ENCODE peak calls at places on chromosome 6, in five cellular contexts. C, Y, T, E and K are unnamed samples.

GRCh38 chr6:19035454-19035853 is 648.3 kb downstream of the RNF144B start:
- DNase-seq in C (no peak), E (no peak), T (no peak), Y (no peak), K (no peak)

GRCh38 chr6:154923199-154923869 is 71.8 kb upstream of the TIAM2 start:
- DNase-seq in T (no peak), Y (no peak), C (no peak), E (no peak), K (no peak)

GRCh38 chr6:125750692-125751333 is 1.4 kb downstream of the HEY2 start:
- DNase-seq in E (no peak), C (no peak), T (no peak), Y (no peak), K (no peak)

GRCh38 chr6:146265051-146265450 is 236.2 kb downstream of the GRM1 start:
- DNase-seq in Y (no peak), E (no peak), T (no peak), C (no peak), K (no peak)

GRCh38 chr6:168139121-168139520 is 60.1 kb upstream of the FRMD1 start:
- DNase-seq in E (peak; percentile 5), T (no peak), C (no peak), Y (no peak), K (no peak)

GRCh38 chr6:7621761-7622160 is 31.8 kb downstream of the SNRNP48 start:
- DNase-seq in Y (no peak), T (peak; percentile 29), C (no peak), E (no peak), K (no peak)

GRCh38 chr6:169070506-169071176 is 183.0 kb downstream of the THBS2 start:
- DNase-seq in C (peak; percentile 65), Y (peak; percentile 91), E (peak; percentile 50), T (peak; percentile 26), K (peak; percentile 91)

GRCh38 chr6:36246511-36247268 is 23.2 kb upstream of the PNPLA1 start:
- DNase-seq in C (no peak), T (no peak), E (no peak), Y (no peak), K (no peak)

GRCh38 chr6:51045548-51045947 is 226.9 kb downstream of the TFAP2B start:
- DNase-seq in Y (no peak), T (no peak), C (no peak), E (no peak), K (no peak)

GRCh38 chr6:87742106-87742505 is 40.1 kb upstream of the AKIRIN2 start:
- DNase-seq in C (no peak), Y (no peak), E (no peak), T (no peak), K (no peak)

GRCh38 chr6:29845405-29846006 is 17.9 kb downstream of the HLA-G start:
- DNase-seq in E (no peak), C (no peak), Y (no peak), T (peak; percentile 45), K (no peak)

GRCh38 chr6:159257846-159258245 is 88.6 kb downstream of the FNDC1 start:
- DNase-seq in E (no peak), C (no peak), Y (no peak), T (no peak), K (peak; percentile 69)

DNA sequence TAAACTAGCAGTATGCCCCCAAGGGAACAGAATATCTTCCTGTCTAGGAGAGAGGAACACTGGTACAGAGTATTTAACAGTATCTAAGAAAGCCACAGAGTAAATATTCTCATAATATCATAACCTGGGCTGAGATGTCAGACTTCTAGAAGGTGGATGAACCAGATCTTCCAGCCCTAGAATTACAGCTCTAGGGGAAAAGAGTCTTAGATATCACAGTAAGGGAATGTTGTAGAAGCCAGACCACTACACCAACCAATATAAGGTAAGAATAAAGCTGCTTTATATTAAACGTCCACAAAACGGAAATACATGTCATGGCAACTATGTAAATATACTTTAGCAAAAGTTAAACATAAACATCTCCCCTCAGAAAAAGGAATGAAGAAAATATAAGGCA is 12.4 kb downstream of the SERINC1 start:
- DNase-seq in E (no peak), Y (no peak), C (no peak), T (no peak), K (no peak)
- H3K4me1 ChIP-seq in E (peaks cover 19% of the 10 kb centered on the region), Y (peaks cover 14% of the 10 kb centered on the region), C (peaks cover 20% of the 10 kb centered on the region), T (peaks cover 31% of the 10 kb centered on the region), K (peaks cover 10% of the 10 kb centered on the region)

GRCh38 chr6:139944131-139944530 is 569.7 kb upstream of the CITED2 start:
- DNase-seq in T (no peak), Y (no peak), C (no peak), E (no peak), K (no peak)
- TF ChIP-seq CTCF in T (no peak), Y (no peak), C (no peak), E (no peak), K (no peak)

DNA sequence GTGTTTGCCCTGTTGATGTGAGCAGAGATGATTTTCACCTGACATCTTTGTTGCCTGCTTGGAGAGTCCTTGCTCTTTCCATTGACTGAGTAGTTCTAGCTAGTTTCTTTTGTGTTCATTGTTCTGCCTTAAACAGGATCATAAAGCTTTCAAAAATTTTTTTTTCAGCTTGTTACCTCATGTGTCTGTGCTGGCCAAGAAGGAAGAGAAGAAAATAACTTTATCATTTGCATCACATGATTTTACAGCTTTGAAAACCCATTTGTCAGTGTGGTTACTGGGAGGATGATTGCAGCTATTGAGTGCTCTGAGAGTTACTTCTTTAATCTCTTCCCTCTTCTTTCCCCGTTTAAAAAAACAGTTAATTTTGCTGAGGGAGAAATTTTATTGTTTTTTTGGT is 16.0 kb downstream of the FOXO3 start:
- DNase-seq in T (no peak), C (no peak), Y (no peak), E (no peak), K (no peak)
- H3K4me1 ChIP-seq in T (peaks cover 47% of the 10 kb centered on the region), C (peaks cover 47% of the 10 kb centered on the region), Y (peaks cover 43% of the 10 kb centered on the region), E (peaks cover 16% of the 10 kb centered on the region), K (peaks cover 84% of the 10 kb centered on the region)

GRCh38 chr6:97438011-97438671 is 155.1 kb upstream of the MMS22L start:
- DNase-seq in E (no peak), Y (no peak), C (no peak), T (no peak), K (no peak)

GRCh38 chr6:97443408-97444080 is 160.5 kb upstream of the MMS22L start:
- DNase-seq in T (no peak), E (no peak), Y (no peak), C (no peak), K (no peak)

GRCh38 chr6:97445406-97445805 is 162.4 kb upstream of the MMS22L start:
- DNase-seq in Y (no peak), E (no peak), C (no peak), T (no peak), K (no peak)

GRCh38 chr6:97437087-97437486 is 154.1 kb upstream of the MMS22L start:
- DNase-seq in Y (no peak), C (no peak), T (peak; percentile 31), E (no peak), K (no peak)

DNA sequence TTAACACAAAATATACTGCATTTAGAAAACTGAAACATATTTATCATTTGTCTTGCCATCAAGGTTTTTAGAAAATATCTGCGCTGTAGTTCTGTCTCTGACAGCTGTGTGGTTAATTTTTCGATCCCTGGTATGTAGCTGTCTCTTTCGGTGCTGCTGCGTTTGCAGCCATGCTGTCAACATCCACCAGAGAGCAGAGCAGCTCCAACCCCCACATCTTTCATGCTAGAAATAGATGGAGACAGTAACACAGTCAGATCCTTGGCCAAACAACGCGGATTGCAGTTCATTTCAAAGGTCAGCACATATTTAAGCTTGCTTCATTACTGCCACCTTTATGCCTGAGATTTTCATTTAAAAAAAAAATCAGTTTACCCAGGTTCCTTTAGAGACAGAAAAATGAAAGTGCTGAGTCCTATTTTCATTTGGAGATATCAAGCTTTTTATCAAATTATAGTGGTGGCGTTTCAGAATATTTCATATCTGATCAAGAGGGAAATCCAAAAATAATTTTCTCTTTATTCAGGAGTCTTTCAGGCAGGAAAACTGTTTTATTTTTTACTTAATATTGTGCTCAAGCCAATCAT is 157.7 kb upstream of the MMS22L start:
- DNase-seq in T (peak; percentile 54), E (no peak), C (no peak), Y (no peak), K (no peak)
- TF ChIP-seq CTCF in T (peak; percentile 69), E (no peak), C (peak; percentile 34), Y (no peak), K (no peak)

GRCh38 chr6:107603029-107603428 is 113.1 kb downstream of the SOBP start:
- DNase-seq in Y (no peak), C (no peak), T (no peak), E (no peak), K (no peak)
- H3K4me1 ChIP-seq in Y (no peaks in the 10 kb centered on the region), C (no peaks in the 10 kb centered on the region), T (no peaks in the 10 kb centered on the region), E (no peaks in the 10 kb centered on the region), K (no peaks in the 10 kb centered on the region)

GRCh38 chr6:160270347-160270746 is 11.7 kb upstream of the SLC22A2 start:
- DNase-seq in T (no peak), C (no peak), Y (no peak), E (no peak), K (no peak)
- TF ChIP-seq CTCF in T (no peak), C (no peak), Y (no peak), E (no peak), K (no peak)

DNA sequence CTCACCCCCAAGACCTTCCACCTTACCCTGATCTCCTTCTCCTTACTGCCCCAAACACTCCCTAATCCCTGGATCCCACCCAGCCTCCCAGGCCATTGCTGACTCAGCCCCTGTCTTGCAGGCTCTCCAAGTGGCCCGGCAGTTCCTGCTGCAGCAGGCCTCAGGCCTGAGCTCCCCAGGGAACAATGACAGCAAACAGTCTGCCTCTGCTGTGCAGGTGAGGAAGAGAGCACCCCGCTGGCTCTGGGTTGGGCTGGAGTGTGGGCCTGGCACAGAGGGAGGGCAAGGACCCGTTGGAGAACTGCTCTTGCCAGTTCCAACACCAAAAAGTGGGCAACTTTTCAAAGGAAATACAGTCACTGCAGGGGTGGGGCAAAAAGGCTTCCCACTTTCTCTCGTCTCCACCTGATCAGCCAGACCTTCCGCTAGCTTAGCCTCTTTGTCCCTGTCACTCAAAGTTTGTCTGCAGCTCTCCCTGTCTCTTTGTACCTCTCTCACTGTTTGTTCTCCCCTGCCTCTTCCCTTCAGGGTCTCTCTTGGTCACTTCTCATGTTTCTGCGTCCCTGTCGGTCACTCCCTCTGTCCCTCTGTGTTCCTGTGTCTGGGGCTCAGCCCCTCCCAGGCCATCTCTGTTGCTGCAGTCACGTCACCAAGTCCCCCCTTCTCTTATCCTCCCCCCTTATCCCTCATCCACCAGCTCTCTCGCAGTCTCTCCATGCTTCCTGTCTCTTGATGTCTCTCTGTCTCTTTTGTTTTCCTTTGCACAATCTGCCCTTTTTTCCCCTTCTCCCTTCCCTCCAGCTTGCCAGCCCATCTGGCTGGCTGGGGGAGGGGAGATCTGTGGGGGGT is 31.9 kb downstream of the FOXP4 start:
- DNase-seq in C (no peak), T (peak; percentile 99), Y (no peak), E (peak; percentile 53), K (no peak)
- H3K4me1 ChIP-seq in C (peaks cover 26% of the 10 kb centered on the region), T (peaks cover 94% of the 10 kb centered on the region), Y (no peaks in the 10 kb centered on the region), E (peaks cover 18% of the 10 kb centered on the region), K (peaks cover 32% of the 10 kb centered on the region)

GRCh38 chr6:66663127-66663526 is 956.1 kb upstream of the EYS start:
- DNase-seq in E (no peak), T (no peak), C (no peak), Y (no peak), K (no peak)

GRCh38 chr6:66662721-66663120 is 955.7 kb upstream of the EYS start:
- DNase-seq in T (no peak), Y (no peak), E (no peak), C (no peak), K (no peak)

GRCh38 chr6:66664112-66664511 is 957.1 kb upstream of the EYS start:
- DNase-seq in C (no peak), T (no peak), E (no peak), Y (no peak), K (no peak)

GRCh38 chr6:66662196-66662595 is 955.2 kb upstream of the EYS start:
- DNase-seq in C (no peak), Y (no peak), E (no peak), T (peak; percentile 10), K (no peak)
- TF ChIP-seq CTCF in C (peak; percentile 25), Y (no peak), E (no peak), T (no peak), K (no peak)